ENCODE peak calls at places on chromosomes 3 and 15, in nine cellular contexts. One of them, this sample, is unnamed. For H3K4me1, the result is how much of the 10 kb centered on the place peaks cover.

GRCh38 chr3:114887806-114888205 is 259.3 kb downstream of the ZBTB20 start:
- DNase-seq in neuronal stem cell: no peak
- DNase-seq in H9: no peak
- DNase-seq in breast epithelium: no peak
- DNase-seq in Peyer's patch: no peak
- DNase-seq in GM23338: no peak
- DNase-seq in mammary epithelial cell: no peak
- DNase-seq in heart left ventricle: no peak
- DNase-seq in neural progenitor cell: no peak
- DNase-seq in this sample: no peak

GRCh38 chr3:126414961-126415660 is 20.4 kb downstream of the CFAP100 start:
- DNase-seq in neuronal stem cell: no peak
- DNase-seq in H9: no peak
- DNase-seq in Peyer's patch: no peak
- DNase-seq in breast epithelium: no peak
- DNase-seq in neural progenitor cell: no peak
- DNase-seq in GM23338: no peak
- DNase-seq in mammary epithelial cell: no peak
- DNase-seq in heart left ventricle: no peak
- DNase-seq in this sample: no peak

GRCh38 chr3:101509811-101510210 is 3.2 kb downstream of the SENP7 start:
- DNase-seq in GM23338: no peak
- DNase-seq in neuronal stem cell: no peak
- DNase-seq in Peyer's patch: no peak
- DNase-seq in H9: no peak
- DNase-seq in neural progenitor cell: no peak
- DNase-seq in mammary epithelial cell: peak
- DNase-seq in breast epithelium: no peak
- DNase-seq in heart left ventricle: no peak
- DNase-seq in this sample: no peak

GRCh38 chr3:148528024-148528423 is 169.7 kb upstream of the AGTR1 start:
- DNase-seq in heart left ventricle: no peak
- DNase-seq in neural progenitor cell: no peak
- DNase-seq in Peyer's patch: no peak
- DNase-seq in mammary epithelial cell: no peak
- DNase-seq in neuronal stem cell: no peak
- DNase-seq in GM23338: no peak
- DNase-seq in H9: no peak
- DNase-seq in breast epithelium: no peak
- DNase-seq in this sample: no peak

GRCh38 chr3:117761992-117762944 is 1052.7 kb downstream of the TUSC7 start:
- DNase-seq in heart left ventricle: no peak
- DNase-seq in mammary epithelial cell: no peak
- DNase-seq in H9: no peak
- DNase-seq in breast epithelium: no peak
- DNase-seq in Peyer's patch: no peak
- DNase-seq in neuronal stem cell: no peak
- DNase-seq in GM23338: no peak
- DNase-seq in neural progenitor cell: no peak
- DNase-seq in this sample: no peak

GRCh38 chr15:73955326-73955725 is 29.1 kb downstream of the LOXL1 start:
- DNase-seq in heart left ventricle: peak
- DNase-seq in breast epithelium: no peak
- DNase-seq in mammary epithelial cell: no peak
- DNase-seq in Peyer's patch: no peak
- DNase-seq in neuronal stem cell: no peak
- DNase-seq in GM23338: no peak
- DNase-seq in H9: no peak
- DNase-seq in neural progenitor cell: no peak
- DNase-seq in this sample: no peak

GRCh38 chr3:184466413-184466960 is 86.6 kb downstream of the CHRD start:
- DNase-seq in mammary epithelial cell: no peak
- DNase-seq in Peyer's patch: peak
- DNase-seq in neural progenitor cell: peak
- DNase-seq in neuronal stem cell: no peak
- DNase-seq in heart left ventricle: peak
- DNase-seq in H9: no peak
- DNase-seq in breast epithelium: no peak
- DNase-seq in GM23338: no peak
- DNase-seq in this sample: no peak

GRCh38 chr3:149968216-149968615 is 2.5 kb downstream of the PFN2 start:
- DNase-seq in heart left ventricle: no peak
- DNase-seq in breast epithelium: no peak
- DNase-seq in neuronal stem cell: no peak
- DNase-seq in H9: no peak
- DNase-seq in Peyer's patch: no peak
- DNase-seq in mammary epithelial cell: peak
- DNase-seq in neural progenitor cell: peak
- DNase-seq in GM23338: peak
- DNase-seq in this sample: no peak

GRCh38 chr3:183895296-183895695 is 10.6 kb upstream of the PARL start:
- DNase-seq in GM23338: peak
- DNase-seq in neural progenitor cell: peak
- DNase-seq in neuronal stem cell: peak
- DNase-seq in H9: no peak
- DNase-seq in heart left ventricle: no peak
- DNase-seq in Peyer's patch: peak
- DNase-seq in mammary epithelial cell: peak
- DNase-seq in breast epithelium: no peak
- DNase-seq in this sample: no peak

DNA sequence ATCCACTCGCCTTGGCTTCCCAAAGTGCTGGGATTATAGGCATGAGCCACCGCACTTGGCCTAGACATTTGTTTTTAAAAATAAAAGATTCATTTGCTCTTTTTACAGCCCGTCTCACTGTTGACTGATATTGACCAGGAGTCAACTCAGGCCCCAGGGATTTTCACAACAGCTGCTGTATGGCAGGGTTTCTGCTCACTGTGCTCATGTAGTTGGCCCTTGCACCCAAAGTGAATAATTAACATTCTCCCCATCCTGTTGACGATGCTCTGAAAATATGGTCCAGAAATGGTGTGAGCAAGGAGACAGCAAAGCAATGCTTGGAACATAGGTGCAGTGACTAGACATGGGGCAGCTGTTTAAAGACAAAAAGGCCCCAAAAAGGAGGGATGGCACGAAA is 2.9 kb upstream of the CCR5 start:
- DNase-seq in mammary epithelial cell: no peak
- DNase-seq in heart left ventricle: no peak
- DNase-seq in neuronal stem cell: no peak
- DNase-seq in breast epithelium: no peak
- DNase-seq in H9: no peak
- DNase-seq in GM23338: no peak
- DNase-seq in neural progenitor cell: no peak
- DNase-seq in Peyer's patch: no peak
- DNase-seq in this sample: no peak
- H3K4me1 ChIP-seq in mammary epithelial cell: under half
- H3K4me1 ChIP-seq in heart left ventricle: under half
- H3K4me1 ChIP-seq in neuronal stem cell: under half
- H3K4me1 ChIP-seq in breast epithelium: under half
- H3K4me1 ChIP-seq in H9: under half
- H3K4me1 ChIP-seq in GM23338: under half
- H3K4me1 ChIP-seq in neural progenitor cell: under half
- H3K4me1 ChIP-seq in Peyer's patch: under half
- H3K4me1 ChIP-seq in this sample: under half

GRCh38 chr15:31080618-31081017 is 20.9 kb downstream of the TRPM1 start:
- DNase-seq in breast epithelium: no peak
- DNase-seq in mammary epithelial cell: no peak
- DNase-seq in Peyer's patch: peak
- DNase-seq in neuronal stem cell: peak
- DNase-seq in neural progenitor cell: peak
- DNase-seq in GM23338: peak
- DNase-seq in H9: peak
- DNase-seq in heart left ventricle: peak
- DNase-seq in this sample: no peak

GRCh38 chr15:31077981-31078380 is 23.5 kb downstream of the TRPM1 start:
- DNase-seq in heart left ventricle: no peak
- DNase-seq in H9: no peak
- DNase-seq in breast epithelium: no peak
- DNase-seq in mammary epithelial cell: no peak
- DNase-seq in neural progenitor cell: no peak
- DNase-seq in neuronal stem cell: no peak
- DNase-seq in Peyer's patch: no peak
- DNase-seq in GM23338: no peak
- DNase-seq in this sample: no peak

GRCh38 chr15:31078461-31078860 is 23.1 kb downstream of the TRPM1 start:
- DNase-seq in Peyer's patch: no peak
- DNase-seq in GM23338: peak
- DNase-seq in neuronal stem cell: no peak
- DNase-seq in breast epithelium: no peak
- DNase-seq in H9: peak
- DNase-seq in heart left ventricle: no peak
- DNase-seq in neural progenitor cell: peak
- DNase-seq in mammary epithelial cell: no peak
- DNase-seq in this sample: no peak

GRCh38 chr15:31081568-31082250 is 19.8 kb downstream of the TRPM1 start:
- DNase-seq in Peyer's patch: no peak
- DNase-seq in GM23338: no peak
- DNase-seq in breast epithelium: no peak
- DNase-seq in H9: no peak
- DNase-seq in neural progenitor cell: no peak
- DNase-seq in heart left ventricle: no peak
- DNase-seq in mammary epithelial cell: no peak
- DNase-seq in neuronal stem cell: no peak
- DNase-seq in this sample: no peak

DNA sequence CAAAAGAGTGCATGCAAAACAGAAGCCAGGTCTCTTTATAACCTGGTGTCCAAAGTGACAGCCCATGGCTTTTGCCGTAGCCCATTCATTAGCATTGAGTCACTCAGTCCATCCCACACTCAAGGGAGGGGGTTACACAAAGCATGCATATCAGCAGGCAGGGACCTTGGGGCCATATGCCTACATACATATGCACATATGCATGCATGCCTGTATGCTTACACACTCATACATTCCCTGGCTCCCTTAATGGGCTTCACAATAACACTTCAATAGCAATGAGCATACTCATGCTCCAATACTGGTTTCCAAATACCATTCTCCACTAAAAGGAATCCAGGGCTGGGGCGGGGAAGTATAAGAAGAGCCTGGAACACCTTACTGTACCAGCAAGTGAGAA is 22.0 kb downstream of the TRPM1 start:
- DNase-seq in H9: peak
- DNase-seq in neural progenitor cell: no peak
- DNase-seq in mammary epithelial cell: peak
- DNase-seq in breast epithelium: no peak
- DNase-seq in Peyer's patch: no peak
- DNase-seq in neuronal stem cell: no peak
- DNase-seq in GM23338: peak
- DNase-seq in heart left ventricle: no peak
- DNase-seq in this sample: no peak
- H3K4me1 ChIP-seq in H9: under half
- H3K4me1 ChIP-seq in neural progenitor cell: under half
- H3K4me1 ChIP-seq in mammary epithelial cell: under half
- H3K4me1 ChIP-seq in breast epithelium: under half
- H3K4me1 ChIP-seq in Peyer's patch: under half
- H3K4me1 ChIP-seq in neuronal stem cell: under half
- H3K4me1 ChIP-seq in GM23338: half or more
- H3K4me1 ChIP-seq in heart left ventricle: under half
- H3K4me1 ChIP-seq in this sample: under half

GRCh38 chr3:32436816-32437189 is 45.1 kb downstream of the CMTM7 start:
- DNase-seq in mammary epithelial cell: no peak
- DNase-seq in H9: no peak
- DNase-seq in heart left ventricle: no peak
- DNase-seq in Peyer's patch: peak
- DNase-seq in GM23338: no peak
- DNase-seq in breast epithelium: no peak
- DNase-seq in neural progenitor cell: no peak
- DNase-seq in neuronal stem cell: no peak
- DNase-seq in this sample: no peak

GRCh38 chr3:32434206-32434605 is 42.6 kb downstream of the CMTM7 start:
- DNase-seq in H9: no peak
- DNase-seq in heart left ventricle: no peak
- DNase-seq in breast epithelium: peak
- DNase-seq in mammary epithelial cell: no peak
- DNase-seq in neuronal stem cell: no peak
- DNase-seq in Peyer's patch: peak
- DNase-seq in GM23338: no peak
- DNase-seq in neural progenitor cell: no peak
- DNase-seq in this sample: no peak

GRCh38 chr3:32438596-32439344 is 47.1 kb downstream of the CMTM7 start:
- DNase-seq in GM23338: no peak
- DNase-seq in heart left ventricle: no peak
- DNase-seq in mammary epithelial cell: no peak
- DNase-seq in H9: no peak
- DNase-seq in breast epithelium: peak
- DNase-seq in neural progenitor cell: no peak
- DNase-seq in Peyer's patch: peak
- DNase-seq in neuronal stem cell: no peak
- DNase-seq in this sample: no peak

GRCh38 chr3:32437898-32438297 is 46.2 kb downstream of the CMTM7 start:
- DNase-seq in breast epithelium: peak
- DNase-seq in Peyer's patch: peak
- DNase-seq in neural progenitor cell: no peak
- DNase-seq in heart left ventricle: no peak
- DNase-seq in GM23338: no peak
- DNase-seq in neuronal stem cell: no peak
- DNase-seq in H9: no peak
- DNase-seq in mammary epithelial cell: no peak
- DNase-seq in this sample: no peak

GRCh38 chr3:32435911-32436815 is 44.5 kb downstream of the CMTM7 start:
- DNase-seq in neuronal stem cell: no peak
- DNase-seq in neural progenitor cell: no peak
- DNase-seq in breast epithelium: peak
- DNase-seq in H9: no peak
- DNase-seq in Peyer's patch: peak
- DNase-seq in heart left ventricle: no peak
- DNase-seq in GM23338: no peak
- DNase-seq in mammary epithelial cell: no peak
- DNase-seq in this sample: no peak
- H3K4me1 ChIP-seq in neuronal stem cell: under half
- H3K4me1 ChIP-seq in neural progenitor cell: under half
- H3K4me1 ChIP-seq in breast epithelium: under half
- H3K4me1 ChIP-seq in H9: under half
- H3K4me1 ChIP-seq in Peyer's patch: under half
- H3K4me1 ChIP-seq in heart left ventricle: under half
- H3K4me1 ChIP-seq in GM23338: under half
- H3K4me1 ChIP-seq in mammary epithelial cell: under half
- H3K4me1 ChIP-seq in this sample: under half

DNA sequence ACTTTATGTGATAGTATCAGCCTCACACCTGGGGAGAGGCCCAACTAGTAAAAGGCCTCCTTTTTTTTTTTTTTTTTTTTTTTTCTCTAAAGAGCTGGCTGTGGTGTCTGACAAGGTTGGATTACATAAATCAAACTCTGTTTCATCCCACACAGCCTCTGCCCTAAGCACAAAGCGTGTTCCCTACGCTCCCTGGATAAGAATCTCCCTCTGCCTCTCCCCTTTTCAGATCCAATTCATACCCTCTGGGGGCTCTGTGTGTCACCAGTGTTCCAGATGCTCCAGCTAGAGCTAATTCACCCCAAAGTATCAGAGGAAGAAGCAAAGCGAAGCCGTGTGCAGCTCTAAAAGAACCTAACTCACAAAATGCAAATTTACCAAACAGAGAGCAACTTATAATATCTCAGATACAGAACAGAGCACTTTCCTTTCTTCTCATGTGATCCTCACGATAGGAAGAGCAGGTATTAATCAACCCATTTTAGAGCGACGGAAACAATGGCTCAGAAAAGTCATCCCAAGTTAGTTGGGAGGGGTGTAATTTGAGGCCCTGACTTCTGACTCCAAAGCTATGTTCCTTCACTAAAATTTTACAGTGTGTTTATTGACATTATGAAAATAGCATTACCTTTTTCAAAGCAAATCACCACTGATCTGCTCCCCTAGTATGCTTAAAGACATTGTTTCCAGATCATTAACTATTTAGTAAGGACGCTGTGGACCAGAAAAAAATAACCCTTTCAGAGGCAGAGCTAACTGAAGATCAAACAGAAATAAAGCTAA is 12.4 kb downstream of the BMF start:
- DNase-seq in Peyer's patch: no peak
- DNase-seq in mammary epithelial cell: no peak
- DNase-seq in H9: no peak
- DNase-seq in heart left ventricle: no peak
- DNase-seq in breast epithelium: no peak
- DNase-seq in GM23338: no peak
- DNase-seq in neural progenitor cell: no peak
- DNase-seq in neuronal stem cell: no peak
- DNase-seq in this sample: no peak
- H3K4me1 ChIP-seq in Peyer's patch: half or more
- H3K4me1 ChIP-seq in mammary epithelial cell: under half
- H3K4me1 ChIP-seq in H9: under half
- H3K4me1 ChIP-seq in heart left ventricle: half or more
- H3K4me1 ChIP-seq in breast epithelium: under half
- H3K4me1 ChIP-seq in GM23338: half or more
- H3K4me1 ChIP-seq in neural progenitor cell: half or more
- H3K4me1 ChIP-seq in neuronal stem cell: under half
- H3K4me1 ChIP-seq in this sample: under half

This sample was measured in iPS DF 6.9.